ENCODE peak calls at places on chromosomes 12 and 14, in six cellular contexts. V, U, O, W, D and C are unnamed samples.

GRCh38 chr12:116045158-116045557 is 232.3 kb downstream of the MED13L start:
- DNase-seq in V (no peak), U (no peak), O (no peak), W (no peak), D (no peak), C (no peak)

GRCh38 chr12:57142727-57143126 is 4.7 kb downstream of the LRP1-AS start:
- DNase-seq in V (no peak), U (no peak), O (no peak), W (no peak), D (no peak), C (no peak)

GRCh38 chr14:94367896-94368590 is 20.4 kb downstream of the SERPINA1 start:
- DNase-seq in V (no peak), U (no peak), O (no peak), W (no peak), D (no peak), C (no peak)

GRCh38 chr14:74945852-74946658 is 9.3 kb downstream of the PGF start:
- DNase-seq in V (peak; percentile 39), U (peak; percentile 70), O (peak; percentile 78), W (peak; percentile 81), D (no peak), C (peak; percentile 98)

GRCh38 chr14:24334431-24335271 is at the start of gene ADCY4:
- DNase-seq in V (no peak), U (peak; percentile 28), O (no peak), W (no peak), D (no peak), C (peak; percentile 83)

GRCh38 chr14:77067632-77068514 is 30.2 kb upstream of the CIPC start:
- DNase-seq in V (no peak), U (peak; percentile 76), O (peak; percentile 68), W (peak; percentile 64), D (peak; percentile 67), C (peak; percentile 92)

GRCh38 chr12:18456344-18456743 is 195.0 kb downstream of the PIK3C2G start:
- DNase-seq in V (no peak), U (no peak), O (no peak), W (no peak), D (no peak), C (no peak)

GRCh38 chr12:21073822-21074460 is 57.1 kb upstream of the SLCO1B1 start:
- DNase-seq in V (peak; percentile 75), U (no peak), O (no peak), W (no peak), D (no peak), C (no peak)

GRCh38 chr12:13347241-13348043 is 150.9 kb downstream of the EMP1 start:
- DNase-seq in V (no peak), U (no peak), O (no peak), W (no peak), D (no peak), C (no peak)

GRCh38 chr12:53145383-53145782 is 35.1 kb upstream of the ZNF740 start:
- DNase-seq in V (no peak), U (no peak), O (no peak), W (no peak), D (no peak), C (no peak)

GRCh38 chr14:21163721-21164120 is 7.9 kb upstream of the OR5AU1 start:
- DNase-seq in V (no peak), U (no peak), O (no peak), W (no peak), D (no peak), C (no peak)

GRCh38 chr12:14810953-14811483 is 3.0 kb downstream of the SMCO3 start:
- DNase-seq in V (no peak), U (peak; percentile 8), O (no peak), W (no peak), D (no peak), C (peak; percentile 53)

GRCh38 chr12:121062391-121063045 is 23.5 kb upstream of the OASL start:
- DNase-seq in V (no peak), U (no peak), O (peak; percentile 26), W (no peak), D (no peak), C (no peak)

GRCh38 chr14:105168979-105169507 is 467 bp upstream of the JAG2 start:
- DNase-seq in V (no peak), U (no peak), O (no peak), W (no peak), D (no peak), C (peak; percentile 94)
- H3K4me3 ChIP-seq in V (peak overlapping the region; percentile 15), U (no peak overlapping the region), O (peak overlapping the region; percentile 15), W (no peak overlapping the region), D (peak overlapping the region; percentile 36), C (peak overlapping the region; percentile 49)

GRCh38 chr12:112852127-112852526 is 54.6 kb upstream of the OAS1 start:
- DNase-seq in V (no peak), U (no peak), O (peak; percentile 7), W (no peak), D (peak; percentile 55), C (no peak)
- H3K27me3 ChIP-seq in V (no peaks in the 10 kb centered on the region), U (no peaks in the 10 kb centered on the region), O (no peaks in the 10 kb centered on the region), W (peaks cover 12% of the 10 kb centered on the region), D (no peaks in the 10 kb centered on the region), C (no peaks in the 10 kb centered on the region)

DNA sequence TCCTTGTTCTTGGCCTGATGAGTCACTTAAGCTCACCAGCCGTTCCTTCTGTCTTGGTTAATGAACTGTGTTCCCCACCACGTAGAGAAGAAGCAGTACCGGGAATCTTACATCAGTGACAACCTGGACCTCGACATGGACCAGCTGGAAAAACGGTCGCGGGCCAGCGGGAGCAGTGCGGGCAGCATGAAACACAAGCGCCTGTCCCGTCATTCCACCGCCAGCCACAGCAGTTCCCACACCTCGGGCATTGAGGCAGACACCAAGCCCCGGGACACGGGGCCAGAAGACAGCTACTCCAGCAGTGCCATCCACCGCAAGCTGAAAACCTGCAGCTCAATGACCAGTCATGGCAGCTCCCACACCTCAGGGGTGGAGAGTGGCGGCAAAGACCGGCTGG is 68.3 kb downstream of the FRMD6 start:
- DNase-seq in V (no peak), U (no peak), O (no peak), W (no peak), D (no peak), C (no peak)
- H3K4me3 ChIP-seq in V (no peak overlapping the region), U (no peak overlapping the region), O (no peak overlapping the region), W (no peak overlapping the region), D (no peak overlapping the region), C (no peak overlapping the region)

DNA sequence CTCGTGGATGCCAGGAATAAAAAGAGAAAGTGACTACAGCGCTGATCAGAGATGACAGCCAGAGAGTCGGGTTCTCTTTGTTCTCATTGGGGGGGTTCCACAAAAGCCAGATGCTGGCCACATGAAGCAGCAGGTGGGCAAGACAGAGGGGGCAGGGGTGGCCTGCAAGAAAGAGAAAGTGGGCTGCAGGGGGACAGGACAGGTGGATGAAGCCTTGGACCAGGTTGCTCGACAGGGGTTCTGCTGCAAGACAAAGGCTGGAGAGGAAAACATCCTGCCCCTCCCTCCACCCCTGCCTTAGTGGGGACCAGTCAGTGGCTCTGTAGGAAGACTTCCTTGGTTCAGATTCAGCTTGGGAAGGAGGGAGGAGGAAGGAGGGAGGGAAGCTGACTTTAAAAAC is 126.2 kb downstream of the KSR2 start:
- DNase-seq in V (no peak), U (no peak), O (no peak), W (no peak), D (no peak), C (peak; percentile 80)
- H3K27me3 ChIP-seq in V (no peaks in the 10 kb centered on the region), U (no peaks in the 10 kb centered on the region), O (no peaks in the 10 kb centered on the region), W (no peaks in the 10 kb centered on the region), D (no peaks in the 10 kb centered on the region), C (no peaks in the 10 kb centered on the region)

GRCh38 chr12:105933671-105934665 is 204.8 kb downstream of the NUAK1 start:
- DNase-seq in V (no peak), U (no peak), O (peak; percentile 68), W (no peak), D (no peak), C (no peak)
- H3K4me3 ChIP-seq in V (no peak overlapping the region), U (no peak overlapping the region), O (no peak overlapping the region), W (no peak overlapping the region), D (no peak overlapping the region), C (no peak overlapping the region)

GRCh38 chr12:26514364-26514763 is 318.6 kb downstream of the ITPR2 start:
- DNase-seq in V (no peak), U (no peak), O (no peak), W (no peak), D (no peak), C (no peak)
- H3K27me3 ChIP-seq in V (no peaks in the 10 kb centered on the region), U (no peaks in the 10 kb centered on the region), O (no peaks in the 10 kb centered on the region), W (no peaks in the 10 kb centered on the region), D (no peaks in the 10 kb centered on the region), C (no peaks in the 10 kb centered on the region)